ENCODE peak calls at places on chromosomes 1 and 21, in nine cellular contexts. C is activated T-helper 1 cell treated with Interleukin-2 at 50 U/mL for 16 hours; V is ovary; B is NCI-H1417 treated with DMSO at 0.1 percent for 48 hours; O is M059J; E is activated T-helper 9 cell treated with anti-CD3 and anti-CD28 coated beads, Interleukin-2, amount 50 U/mL, for 16 hours; Q is GM06990; I is AG04450; Y is NCI-H2171 treated with DMSO at 0.1 percent for 48 hours. K is an unnamed sample.
A peak's percentile ranks its signal among the peaks of the same experiment; 100 is the strongest.

GRCh38 chr1:234610061-234610581 is at the start of gene IRF2BP2:
- DNase-seq in C (peak; percentile 81), V (peak; percentile 87), B (no peak), O (peak; percentile 81), E (peak; percentile 76), Q (peak; percentile 92), I (no peak), Y (peak; percentile 84), K (peak; percentile 74)

GRCh38 chr1:210252621-210253041 is 20.0 kb downstream of the SERTAD4 start:
- DNase-seq in C (no peak), V (no peak), B (peak; percentile 2), O (no peak), E (no peak), Q (no peak), I (no peak), Y (no peak), K (no peak)

GRCh38 chr1:180482425-180483275 is 19.7 kb downstream of the ACBD6 start:
- DNase-seq in C (no peak), V (no peak), B (no peak), O (peak; percentile 61), E (no peak), Q (no peak), I (no peak), Y (peak; percentile 66), K (no peak)

GRCh38 chr1:117674521-117675400 is 68.9 kb downstream of the TENT5C start:
- DNase-seq in C (peak; percentile 26), V (no peak), B (no peak), O (peak; percentile 47), E (no peak), Q (no peak), I (no peak), Y (no peak), K (no peak)

GRCh38 chr1:182806015-182806678 is 16.6 kb downstream of the NPL start:
- DNase-seq in C (no peak), V (no peak), B (no peak), O (no peak), E (no peak), Q (no peak), I (no peak), Y (peak; percentile 15), K (no peak)

GRCh38 chr1:223649222-223649621 is 16.3 kb downstream of the CAPN8 start:
- DNase-seq in C (no peak), V (no peak), B (no peak), O (no peak), E (no peak), Q (no peak), I (no peak), Y (no peak), K (no peak)

GRCh38 chr1:150530491-150531159 is 15.1 kb downstream of the FALEC start:
- DNase-seq in C (no peak), V (no peak), B (no peak), O (no peak), E (no peak), Q (no peak), I (no peak), Y (peak; percentile 79), K (no peak)

GRCh38 chr1:208254862-208255261 is 10.7 kb upstream of the PLXNA2 start:
- DNase-seq in C (no peak), V (no peak), B (no peak), O (peak; percentile 95), E (no peak), Q (no peak), I (no peak), Y (no peak), K (no peak)

GRCh38 chr1:59915516-59915915 is 11.1 kb downstream of the CYP2J2 start:
- DNase-seq in C (no peak), V (no peak), B (no peak), O (peak; percentile 5), E (no peak), Q (no peak), I (no peak), Y (no peak), K (no peak)

GRCh38 chr1:149903836-149904491 is 4.6 kb downstream of the BOLA1 start:
- DNase-seq in C (no peak), V (no peak), B (no peak), O (no peak), E (no peak), Q (no peak), I (no peak), Y (no peak), K (no peak)

GRCh38 chr21:42218836-42219605 is at the start of gene ABCG1:
- DNase-seq in C (no peak), V (peak; percentile 52), B (no peak), O (no peak), E (no peak), Q (peak; percentile 49), I (no peak), Y (peak; percentile 12), K (no peak)

GRCh38 chr1:43660355-43660754 is 10.4 kb downstream of the KDM4A start:
- DNase-seq in C (no peak), V (no peak), B (no peak), O (no peak), E (no peak), Q (no peak), I (no peak), Y (no peak), K (no peak)

GRCh38 chr21:35637431-35637830 is 422.9 kb downstream of the SETD4 start:
- DNase-seq in C (no peak), V (no peak), B (no peak), O (peak; percentile 92), E (no peak), Q (no peak), I (no peak), Y (no peak), K (no peak)

GRCh38 chr1:59971464-59971911 is 44.9 kb upstream of the CYP2J2 start:
- DNase-seq in C (no peak), V (peak; percentile 71), B (no peak), O (peak; percentile 57), E (peak; percentile 2), Q (peak; percentile 14), I (no peak), Y (peak; percentile 91), K (peak; percentile 15)

GRCh38 chr21:15552914-15553491 is 176.8 kb upstream of the USP25 start:
- DNase-seq in C (no peak), V (no peak), B (no peak), O (peak; percentile 7), E (no peak), Q (no peak), I (no peak), Y (no peak), K (no peak)

GRCh38 chr1:24118410-24119242 is 6.7 kb upstream of the MYOM3 start:
- DNase-seq in C (no peak), V (no peak), B (no peak), O (no peak), E (no peak), Q (no peak), I (no peak), Y (no peak), K (no peak)

GRCh38 chr1:10074059-10074854 is 41.5 kb downstream of the UBE4B start:
- DNase-seq in C (no peak), V (no peak), B (no peak), O (peak; percentile 97), E (peak; percentile 34), Q (peak; percentile 13), I (peak; percentile 83), Y (no peak), K (no peak)

GRCh38 chr1:205319081-205320018 is 2.2 kb downstream of the NUAK2 start:
- DNase-seq in C (peak; percentile 16), V (peak; percentile 76), B (no peak), O (peak; percentile 89), E (no peak), Q (no peak), I (no peak), Y (peak; percentile 6), K (peak; percentile 90)

GRCh38 chr21:21851657-21852056 is 853.4 kb downstream of the NCAM2 start:
- DNase-seq in C (no peak), V (no peak), B (no peak), O (peak; percentile 13), E (no peak), Q (no peak), I (no peak), Y (no peak), K (no peak)

GRCh38 chr1:7616076-7616833 is 154.8 kb upstream of the VAMP3 start:
- DNase-seq in C (no peak), V (peak; percentile 37), B (no peak), O (peak; percentile 46), E (no peak), Q (no peak), I (peak; percentile 1), Y (no peak), K (no peak)

GRCh38 chr1:115456441-115456961 is 118.5 kb upstream of the NGF start:
- DNase-seq in C (no peak), V (no peak), B (no peak), O (peak; percentile 75), E (no peak), Q (no peak), I (no peak), Y (no peak), K (no peak)

GRCh38 chr1:34824817-34825454 is 32.1 kb downstream of the GJA4 start:
- DNase-seq in C (no peak), V (no peak), B (no peak), O (no peak), E (no peak), Q (no peak), I (no peak), Y (no peak), K (no peak)

GRCh38 chr1:113905435-113905861 is 322 bp downstream of the DCLRE1B start:
- DNase-seq in C (peak; percentile 10), V (no peak), B (no peak), O (peak; percentile 18), E (no peak), Q (no peak), I (no peak), Y (peak; percentile 52), K (no peak)

GRCh38 chr1:11841245-11842153 is 6.1 kb downstream of the NPPA start:
- DNase-seq in C (no peak), V (no peak), B (no peak), O (no peak), E (no peak), Q (no peak), I (no peak), Y (no peak), K (no peak)

GRCh38 chr1:183349201-183349711 is 68.9 kb downstream of the NMNAT2 start:
- DNase-seq in C (no peak), V (no peak), B (peak; percentile 18), O (peak; percentile 33), E (no peak), Q (no peak), I (no peak), Y (no peak), K (no peak)

GRCh38 chr21:46054447-46054846 is 43.5 kb upstream of the COL6A2 start:
- DNase-seq in C (no peak), V (peak; percentile 68), B (no peak), O (peak; percentile 23), E (no peak), Q (no peak), I (no peak), Y (no peak), K (no peak)